ENCODE peak calls at places on chromosomes 5 and 9, in seven cellular contexts. N is right lobe of liver; V is activated CD4-positive, alpha-beta T cell treated with anti-CD3 and anti-CD28 coated beads, Interleukin-2, amount 10 ng/mL, durations not matched to agents 7 days and 5 days; J is neuronal stem cell; W is activated T-cell treated with anti-CD3 and anti-CD28 coated beads, Interleukin-2, amount 50 U/mL, for 72 hours; Z is HCT116; B is cardiac fibroblast. M is an unnamed sample.

GRCh38 chr5:121746763-121747162 is 104.9 kb upstream of the FTMT start:
- DNase-seq in J (no peak), N (no peak), Z (no peak), V (no peak), W (no peak), B (no peak), M (no peak)

GRCh38 chr9:134636142-134636507 is 5.5 kb upstream of the COL5A1 start:
- DNase-seq in B (no peak), W (no peak), V (no peak), N (peak), J (no peak), Z (no peak), M (no peak)

GRCh38 chr5:141208478-141208877 is at the start of gene PCDHB12:
- DNase-seq in W (no peak), J (no peak), N (no peak), Z (no peak), V (no peak), B (peak), M (no peak)

GRCh38 chr5:176676361-176676824 is 29.1 kb downstream of the TSPAN17 start:
- DNase-seq in V (no peak), Z (peak), W (no peak), N (no peak), B (peak), J (no peak), M (peak)

GRCh38 chr5:81233080-81233634 is at the start of gene CKMT2:
- DNase-seq in Z (no peak), W (no peak), V (no peak), J (peak), N (peak), B (peak), M (no peak)

GRCh38 chr9:108101410-108101809 is 611.8 kb upstream of the KLF4 start:
- DNase-seq in J (no peak), B (no peak), W (no peak), V (no peak), N (no peak), Z (no peak), M (no peak)

GRCh38 chr9:82022121-82022520 is 33.5 kb downstream of the SPATA31D1 start:
- DNase-seq in Z (no peak), W (no peak), N (no peak), B (peak), J (no peak), V (no peak), M (no peak)

GRCh38 chr5:60586307-60586901 is 113.6 kb downstream of the DEPDC1B start:
- DNase-seq in B (peak), J (no peak), Z (peak), N (no peak), V (no peak), W (no peak), M (no peak)

GRCh38 chr9:26870292-26870691 is 22.3 kb downstream of the CAAP1 start:
- DNase-seq in W (no peak), B (peak), Z (no peak), N (no peak), V (no peak), J (no peak), M (no peak)

GRCh38 chr5:9082996-9083395 is 462.9 kb downstream of the SEMA5A start:
- DNase-seq in B (no peak), W (no peak), N (no peak), Z (no peak), J (no peak), V (no peak), M (no peak)

GRCh38 chr5:132054697-132055440 is 5.6 kb upstream of the IL3 start:
- DNase-seq in B (no peak), J (no peak), W (no peak), V (no peak), N (no peak), Z (no peak), M (no peak)

GRCh38 chr5:107618233-107618632 is 52.5 kb downstream of the EFNA5 start:
- DNase-seq in B (peak), V (no peak), Z (no peak), J (no peak), N (no peak), W (no peak), M (no peak)

GRCh38 chr9:73782166-73782565 is 630.5 kb downstream of the ANXA1 start:
- DNase-seq in N (no peak), B (peak), W (no peak), Z (no peak), V (no peak), J (no peak), M (no peak)

GRCh38 chr5:120808135-120808534 is 344.0 kb downstream of the PRR16 start:
- DNase-seq in J (no peak), N (no peak), W (no peak), B (peak), Z (no peak), V (no peak), M (no peak)

M was measured in amniotic stem cell.